ENCODE peak calls at places on chromosome 16, in five cellular contexts. T is gastrocnemius medialis, V is A549, S is heart right ventricle, F is ovary. L is an unnamed sample.

GRCh38 chr16:68792465-68793324 is 50.6 kb upstream of the TANGO6 start:
- DNase-seq in T (no peak), V (peak), S (no peak), F (no peak), L (no peak)

GRCh38 chr16:14378131-14378551 is 251.9 kb downstream of the PARN start:
- DNase-seq in T (peak), V (peak), S (no peak), F (no peak), L (no peak)

GRCh38 chr16:64364894-64365293 is 757.0 kb downstream of the CDH11 start:
- DNase-seq in T (no peak), V (no peak), S (no peak), F (no peak), L (no peak)

GRCh38 chr16:27199747-27200146 is 3.6 kb upstream of the KDM8 start:
- DNase-seq in T (no peak), V (no peak), S (no peak), F (no peak), L (no peak)

GRCh38 chr16:66049865-66050264 is 316.6 kb upstream of the CDH5 start:
- DNase-seq in T (no peak), V (no peak), S (no peak), F (no peak), L (peak)

GRCh38 chr16:80120899-80121521 is 419.8 kb upstream of the DYNLRB2 start:
- DNase-seq in T (no peak), V (no peak), S (no peak), F (no peak), L (no peak)

GRCh38 chr16:49493836-49494235 is 120.2 kb downstream of the C16orf78 start:
- DNase-seq in T (no peak), V (no peak), S (no peak), F (no peak), L (no peak)

GRCh38 chr16:81578636-81579413 is 134.2 kb downstream of the CMIP start:
- DNase-seq in T (no peak), V (no peak), S (no peak), F (no peak), L (no peak)

GRCh38 chr16:18803569-18804462 is 2.5 kb upstream of the ARL6IP1 start:
- DNase-seq in T (no peak), V (no peak), S (no peak), F (no peak), L (no peak)

GRCh38 chr16:31333686-31334649 is 21.0 kb upstream of the ITGAX start:
- DNase-seq in T (no peak), V (peak), S (no peak), F (no peak), L (peak)

GRCh38 chr16:72311426-72311825 is 139.5 kb upstream of the PMFBP1 start:
- DNase-seq in T (no peak), V (no peak), S (no peak), F (no peak), L (no peak)

GRCh38 chr16:9594961-9595360 is 503.5 kb downstream of the HAPSTR1 start:
- DNase-seq in T (no peak), V (no peak), S (no peak), F (no peak), L (no peak)

GRCh38 chr16:86498155-86498651 is 12.1 kb upstream of the FOXF1 start:
- DNase-seq in T (no peak), V (no peak), S (no peak), F (no peak), L (no peak)

GRCh38 chr16:88650749-88651275 is at the start of gene CYBA:
- DNase-seq in T (peak), V (peak), S (peak), F (no peak), L (no peak)

GRCh38 chr16:52649870-52650269 is 102.9 kb upstream of the TOX3 start:
- DNase-seq in T (no peak), V (no peak), S (no peak), F (no peak), L (no peak)

DNA sequence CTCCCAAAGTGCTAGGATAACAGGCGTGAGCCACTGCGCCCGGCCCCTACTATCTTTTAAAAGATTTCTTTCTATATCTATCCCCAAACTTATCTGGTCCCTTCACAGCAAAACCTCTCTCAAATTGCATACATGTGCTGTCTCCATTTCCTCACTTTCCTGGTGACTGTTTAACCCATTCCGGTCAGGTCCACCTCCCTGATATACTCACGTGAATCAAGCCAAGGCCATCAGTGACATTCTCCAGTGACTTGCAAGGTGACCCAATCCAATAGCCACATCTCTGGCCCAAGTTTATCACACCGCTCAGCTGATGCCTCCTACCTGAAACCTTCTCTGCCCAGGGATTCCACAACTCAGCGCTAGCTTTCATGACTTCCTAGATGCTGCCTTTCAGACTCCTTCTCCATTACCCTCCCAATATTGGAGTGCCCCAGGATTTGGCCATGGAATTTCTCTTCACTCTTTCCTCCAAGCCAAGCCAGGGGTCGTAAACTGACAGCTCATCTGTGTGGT is 1.4 kb upstream of the CTCF start:
- DNase-seq in T (no peak), V (no peak), S (no peak), F (no peak), L (no peak)
- H3K4me3 ChIP-seq in T (peak), V (peak), S (peak), F (no peak), L (no peak)

DNA sequence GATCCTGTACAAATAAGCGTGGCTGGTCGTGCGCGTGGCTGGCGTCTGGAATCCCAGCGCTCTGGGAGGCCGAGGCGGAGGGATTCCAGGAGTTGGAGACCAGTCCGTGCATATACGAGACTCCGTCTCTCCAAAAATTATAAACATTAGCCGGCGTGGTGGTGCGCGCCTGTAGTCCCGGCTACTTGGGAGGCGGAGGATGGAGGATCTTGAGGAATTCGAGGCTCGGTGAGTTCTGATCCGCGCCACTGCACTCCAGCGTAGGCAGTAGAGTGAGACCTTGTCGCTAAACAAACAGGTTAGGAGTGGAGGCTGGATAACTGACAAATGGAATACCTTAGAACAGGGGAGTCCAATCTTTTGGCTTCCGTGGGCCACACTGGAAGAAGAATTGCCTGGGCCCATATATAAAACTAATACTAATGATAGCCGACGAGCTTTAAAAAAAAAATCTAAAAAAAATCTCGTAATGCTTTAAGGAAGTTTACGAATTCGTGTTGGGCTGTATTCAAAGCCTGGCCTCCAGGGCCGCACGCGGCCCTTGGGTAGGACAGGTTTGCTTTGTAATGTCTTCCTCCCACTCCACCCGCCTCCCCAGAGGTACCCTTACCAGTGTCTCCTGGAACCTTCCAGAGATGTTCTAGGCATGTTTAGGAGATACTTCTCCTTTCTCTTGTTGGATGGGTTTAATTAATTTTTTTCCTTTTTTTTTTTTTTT is 909 bp upstream of the RSL1D1 start:
- DNase-seq in T (no peak), V (peak), S (no peak), F (no peak), L (no peak)
- H3K27ac ChIP-seq in T (peak), V (peak), S (peak), F (no peak), L (peak)

DNA sequence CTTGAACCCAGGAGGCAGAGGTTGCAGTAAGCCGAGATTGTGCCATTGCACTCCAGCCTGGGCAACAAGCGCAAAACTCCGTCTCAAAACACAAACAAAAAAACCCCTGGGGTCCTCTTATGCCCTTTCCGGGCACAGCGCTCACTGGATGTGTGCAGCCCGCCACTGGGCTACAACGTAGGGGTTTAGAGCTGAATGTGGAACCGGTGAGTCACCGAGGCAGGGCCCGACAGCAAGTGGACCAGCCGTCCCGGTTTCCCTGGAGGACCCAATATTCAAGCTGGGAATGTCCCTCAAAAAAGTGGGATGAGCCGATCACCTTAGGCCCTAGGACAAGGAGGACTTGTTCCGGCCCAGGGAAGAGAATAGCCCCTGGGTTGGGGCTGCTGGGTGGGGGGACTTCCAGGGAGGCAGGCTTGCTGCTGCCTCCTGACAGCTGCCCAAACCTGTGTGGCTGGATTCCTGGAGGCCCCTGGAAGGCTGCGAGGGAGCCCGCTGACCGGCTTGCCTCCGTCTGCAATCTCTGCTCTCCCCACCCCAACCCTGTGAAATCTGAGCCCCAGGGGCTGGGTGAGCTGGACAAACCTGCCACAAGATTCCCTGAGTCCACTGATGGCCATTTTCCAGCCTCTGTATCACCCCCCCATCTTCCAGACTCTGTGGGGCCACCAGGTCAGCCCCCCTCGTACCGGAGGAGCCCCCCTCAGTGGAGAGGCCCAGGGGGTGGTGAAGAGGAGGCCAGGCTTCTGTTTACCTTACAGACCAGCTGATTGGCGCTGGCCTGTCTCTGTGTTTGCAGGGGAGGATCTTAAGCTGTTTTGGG is 2.9 kb upstream of the CLDN9 start:
- DNase-seq in T (no peak), V (no peak), S (no peak), F (no peak), L (no peak)
- H3K4me3 ChIP-seq in T (no peak), V (no peak), S (no peak), F (no peak), L (no peak)

GRCh38 chr16:56108724-56109123 is 82.6 kb upstream of the GNAO1 start:
- DNase-seq in T (no peak), V (no peak), S (no peak), F (no peak), L (no peak)

GRCh38 chr16:56102159-56102798 is 89.0 kb upstream of the GNAO1 start:
- DNase-seq in T (no peak), V (no peak), S (peak), F (peak), L (no peak)

GRCh38 chr16:56107944-56108583 is 83.2 kb upstream of the GNAO1 start:
- DNase-seq in T (no peak), V (no peak), S (peak), F (no peak), L (no peak)

GRCh38 chr16:56109205-56109604 is 82.1 kb upstream of the GNAO1 start:
- DNase-seq in T (no peak), V (no peak), S (no peak), F (no peak), L (no peak)

DNA sequence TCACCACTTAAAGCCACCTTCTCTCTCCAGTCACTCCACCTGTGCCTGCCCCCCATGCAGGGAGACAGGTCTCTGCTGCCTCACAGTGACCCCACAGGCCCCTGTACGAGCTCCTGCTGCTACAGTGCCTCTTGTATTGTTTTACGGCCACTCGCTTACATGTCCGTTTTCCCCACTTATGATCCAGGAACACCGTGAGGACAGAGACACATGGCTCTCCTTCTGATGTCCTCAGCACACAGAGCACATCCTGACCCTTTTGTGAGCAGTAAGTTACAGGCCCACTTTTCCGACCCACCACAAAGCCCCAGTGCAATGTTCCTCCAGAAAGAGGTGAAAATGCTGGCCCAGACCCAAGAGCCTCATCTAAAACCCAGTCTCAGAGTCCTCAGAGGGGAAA is 84.8 kb upstream of the GNAO1 start:
- DNase-seq in T (no peak), V (no peak), S (no peak), F (no peak), L (no peak)
- H3K27ac ChIP-seq in T (no peak), V (no peak), S (no peak), F (no peak), L (no peak)

GRCh38 chr16:23185661-23186060 is 3.1 kb downstream of the SCNN1G start:
- DNase-seq in T (no peak), V (no peak), S (no peak), F (no peak), L (no peak)

GRCh38 chr16:23181506-23181905 is 1.0 kb upstream of the SCNN1G start:
- DNase-seq in T (no peak), V (no peak), S (no peak), F (no peak), L (no peak)

GRCh38 chr16:23182675-23183485 is at the start of gene SCNN1G:
- DNase-seq in T (no peak), V (no peak), S (no peak), F (no peak), L (no peak)

GRCh38 chr16:23182206-23182674 is 305 bp upstream of the SCNN1G start:
- DNase-seq in T (peak), V (peak), S (peak), F (peak), L (no peak)

GRCh38 chr16:23183486-23183862 is 929 bp downstream of the SCNN1G start:
- DNase-seq in T (no peak), V (no peak), S (no peak), F (no peak), L (no peak)
- H3K4me3 ChIP-seq in T (no peak), V (peak), S (no peak), F (peak), L (peak)

GRCh38 chr16:83717308-83717707 is 90.5 kb upstream of the HSBP1 start:
- DNase-seq in T (no peak), V (no peak), S (no peak), F (no peak), L (no peak)

GRCh38 chr16:83722501-83723183 is 85.1 kb upstream of the HSBP1 start:
- DNase-seq in T (peak), V (no peak), S (no peak), F (no peak), L (no peak)

GRCh38 chr16:83717814-83718213 is 90.0 kb upstream of the HSBP1 start:
- DNase-seq in T (no peak), V (no peak), S (peak), F (no peak), L (no peak)

GRCh38 chr16:83720981-83721380 is 86.8 kb upstream of the HSBP1 start:
- DNase-seq in T (no peak), V (no peak), S (no peak), F (no peak), L (no peak)

GRCh38 chr16:83720213-83720612 is 87.6 kb upstream of the HSBP1 start:
- DNase-seq in T (no peak), V (no peak), S (no peak), F (no peak), L (no peak)
- H3K27ac ChIP-seq in T (no peak), V (no peak), S (no peak), F (no peak), L (no peak)